ENCODE peak calls at places on chromosomes 12 and 14, in ten cellular contexts. D is stimulated activated CD8-positive, alpha-beta memory T cell treated with anti-CD3 and anti-CD28 coated beads, Interleukin-2, amount 100 ng/mL, for 48 hours; F is activated CD8-positive, alpha-beta T cell treated with anti-CD3 and anti-CD28 coated beads for 36 hours; P is effector memory CD4-positive, alpha-beta T cell; Z is NCI-H524; V is PC-3; U is neural progenitor cell; S is ELF-1; K is GM23248; H is mesenchymal stem cell. Q is an unnamed sample.

GRCh38 chr12:110916295-110916875 is 4.0 kb downstream of the MYL2 start:
- DNase-seq in K (no peak), F (no peak), S (no peak), H (no peak), D (no peak), U (no peak), V (peak), P (no peak), Z (no peak), Q (peak)

GRCh38 chr14:69049675-69050074 is 70.6 kb upstream of the ACTN1 start:
- DNase-seq in Z (no peak), V (no peak), S (no peak), H (peak), U (no peak), K (peak), F (no peak), D (no peak), P (no peak), Q (peak)

GRCh38 chr14:93051600-93052546 is 63.9 kb downstream of the ITPK1 start:
- DNase-seq in V (no peak), H (no peak), K (no peak), Z (no peak), F (no peak), D (no peak), S (no peak), U (peak), P (no peak), Q (no peak)

GRCh38 chr12:79083181-79083580 is 218.6 kb downstream of the SYT1 start:
- DNase-seq in S (no peak), V (peak), D (no peak), K (no peak), H (no peak), F (no peak), P (no peak), Z (no peak), U (no peak), Q (no peak)

GRCh38 chr12:5102261-5102789 is 58.6 kb downstream of the KCNA5 start:
- DNase-seq in H (peak), Z (no peak), V (no peak), D (no peak), P (no peak), F (no peak), K (peak), U (no peak), S (no peak), Q (no peak)

GRCh38 chr14:102982852-102983470 is 60.5 kb downstream of the AMN start:
- DNase-seq in V (no peak), D (no peak), H (no peak), U (no peak), S (no peak), Z (no peak), P (no peak), F (no peak), K (no peak), Q (no peak)

GRCh38 chr14:58787601-58788000 is 149.8 kb downstream of the DACT1 start:
- DNase-seq in K (peak), S (no peak), D (no peak), P (no peak), Z (no peak), U (no peak), F (no peak), V (no peak), H (no peak), Q (no peak)

GRCh38 chr12:11885261-11886038 is 185.3 kb upstream of the BCL2L14 start:
- DNase-seq in H (peak), K (peak), V (peak), S (peak), U (no peak), Z (no peak), F (no peak), P (no peak), D (no peak), Q (peak)

GRCh38 chr14:51884086-51884927 is 23.9 kb downstream of the GNG2 start:
- DNase-seq in H (peak), U (no peak), Z (peak), S (no peak), D (no peak), P (no peak), K (no peak), V (no peak), F (peak), Q (peak)

Q was measured in HT1080.